ENCODE peak calls at places on chromosome 17, in four cellular contexts. A is CD8-positive, alpha-beta T cell; K is thoracic aorta; J is left lung. W is an unnamed sample.
A peak's percentile ranks its signal among the peaks of the same experiment; 100 is the strongest.

GRCh38 chr17:5211458-5211857 is 19.8 kb upstream of the ZNF594 start:
- DNase-seq in A (no peak), K (no peak), J (no peak), W (no peak)

GRCh38 chr17:4124994-4125393 is 17.8 kb downstream of the ZZEF1 start:
- DNase-seq in A (no peak), K (no peak), J (no peak), W (no peak)

GRCh38 chr17:39757931-39758873 is 20.5 kb downstream of the GRB7 start:
- DNase-seq in A (peak; percentile 62), K (no peak), J (no peak), W (peak; percentile 80)

GRCh38 chr17:45990836-45991235 is 8.2 kb upstream of the STH start:
- DNase-seq in A (no peak), K (no peak), J (no peak), W (no peak)

GRCh38 chr17:53792451-53792850 is 30.3 kb upstream of the KIF2B start:
- DNase-seq in A (no peak), K (no peak), J (no peak), W (no peak)

GRCh38 chr17:32960815-32961214 is 30.8 kb upstream of the SPACA3 start:
- DNase-seq in A (no peak), K (no peak), J (no peak), W (no peak)

GRCh38 chr17:39863918-39864746 is at the start of gene IKZF3:
- DNase-seq in A (peak; percentile 78), K (no peak), J (peak; percentile 81), W (peak; percentile 88)

GRCh38 chr17:40547079-40547784 is 18.0 kb downstream of the CCR7 start:
- DNase-seq in A (peak; percentile 82), K (no peak), J (no peak), W (peak; percentile 82)

GRCh38 chr17:35147313-35147982 is at the start of gene UNC45B:
- DNase-seq in A (no peak), K (no peak), J (no peak), W (no peak)

DNA sequence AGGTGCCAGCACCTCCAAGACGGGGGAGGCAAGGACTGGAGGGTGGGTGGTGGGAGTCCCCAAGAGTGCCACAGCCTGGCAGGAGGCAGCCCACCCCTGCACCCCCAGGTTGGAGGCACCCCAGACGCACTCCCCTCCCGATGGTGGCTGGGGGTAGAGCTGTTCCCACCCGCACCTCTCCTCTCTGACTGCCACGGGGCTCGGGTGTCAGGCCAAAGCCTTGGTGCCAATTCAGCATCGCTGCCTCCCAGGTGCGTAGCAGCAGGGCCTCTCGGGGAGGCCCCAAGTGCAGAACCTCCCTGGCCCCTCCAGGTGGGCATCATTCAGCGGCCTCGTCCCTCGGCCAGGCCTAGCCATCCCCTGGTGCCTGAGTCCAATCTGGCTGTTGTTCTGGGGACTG is 81.1 kb downstream of the ENGASE start:
- DNase-seq in A (no peak), K (no peak), J (no peak), W (no peak)
- TF ChIP-seq CTCF in A (no peak), K (no peak), J (no peak), W (no peak)

GRCh38 chr17:77959926-77960521 is 1.5 kb downstream of the TNRC6C start:
- DNase-seq in A (peak; percentile 47), K (no peak), J (no peak), W (no peak)

GRCh38 chr17:77958716-77959215 is 263 bp downstream of the TNRC6C start:
- DNase-seq in A (no peak), K (no peak), J (no peak), W (no peak)

GRCh38 chr17:77957215-77957868 is 1.2 kb upstream of the TNRC6C start:
- DNase-seq in A (peak; percentile 12), K (no peak), J (no peak), W (no peak)

GRCh38 chr17:77959216-77959925 is 868 bp downstream of the TNRC6C start:
- DNase-seq in A (peak; percentile 35), K (no peak), J (no peak), W (peak; percentile 86)

DNA sequence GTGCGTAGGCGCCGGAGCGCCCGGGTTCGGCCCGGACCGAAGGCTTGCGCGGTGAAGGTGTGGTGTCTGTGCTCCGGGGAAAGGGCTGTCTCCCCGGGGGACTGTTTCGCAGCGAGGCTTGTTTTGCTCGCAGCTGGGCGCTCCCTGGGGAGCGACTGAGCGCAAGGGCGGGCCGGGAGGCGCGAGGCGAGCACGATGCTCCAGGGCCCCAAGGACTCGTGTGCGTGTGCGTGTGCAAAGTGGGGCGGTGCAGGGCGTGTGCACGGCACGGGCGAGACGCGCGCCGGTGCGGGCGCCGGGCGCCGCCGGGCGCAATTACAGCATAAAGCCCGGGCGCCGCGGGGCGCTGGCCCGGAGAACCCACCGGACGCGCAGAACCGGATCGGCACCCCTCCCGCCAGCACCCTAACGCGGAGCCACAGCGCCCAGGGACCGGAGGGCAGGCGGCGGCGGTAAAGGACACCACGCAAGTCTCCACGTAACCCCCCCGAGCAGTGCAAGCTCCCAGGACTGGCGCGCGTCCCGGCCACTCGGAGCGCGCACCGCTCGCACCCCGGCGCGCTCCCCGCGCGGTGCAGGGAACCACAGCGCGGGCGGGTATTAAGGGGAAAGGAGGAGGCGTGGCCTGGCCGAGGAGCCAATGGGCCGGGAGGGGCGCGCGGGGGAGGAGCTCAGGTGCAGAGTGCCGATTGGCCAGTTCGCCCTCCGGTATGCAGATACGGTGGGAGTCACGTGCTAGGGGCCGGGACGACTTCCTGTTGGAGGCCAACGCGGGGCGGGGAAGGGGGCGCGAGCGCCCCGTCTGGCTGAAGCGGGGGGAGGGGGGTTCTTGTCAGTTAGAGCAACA is at the start of gene TNRC6C:
- DNase-seq in A (peak; percentile 100), K (peak; percentile 99), J (peak; percentile 100), W (peak; percentile 100)
- TF ChIP-seq CTCF in A (no peak), K (no peak), J (no peak), W (no peak)

DNA sequence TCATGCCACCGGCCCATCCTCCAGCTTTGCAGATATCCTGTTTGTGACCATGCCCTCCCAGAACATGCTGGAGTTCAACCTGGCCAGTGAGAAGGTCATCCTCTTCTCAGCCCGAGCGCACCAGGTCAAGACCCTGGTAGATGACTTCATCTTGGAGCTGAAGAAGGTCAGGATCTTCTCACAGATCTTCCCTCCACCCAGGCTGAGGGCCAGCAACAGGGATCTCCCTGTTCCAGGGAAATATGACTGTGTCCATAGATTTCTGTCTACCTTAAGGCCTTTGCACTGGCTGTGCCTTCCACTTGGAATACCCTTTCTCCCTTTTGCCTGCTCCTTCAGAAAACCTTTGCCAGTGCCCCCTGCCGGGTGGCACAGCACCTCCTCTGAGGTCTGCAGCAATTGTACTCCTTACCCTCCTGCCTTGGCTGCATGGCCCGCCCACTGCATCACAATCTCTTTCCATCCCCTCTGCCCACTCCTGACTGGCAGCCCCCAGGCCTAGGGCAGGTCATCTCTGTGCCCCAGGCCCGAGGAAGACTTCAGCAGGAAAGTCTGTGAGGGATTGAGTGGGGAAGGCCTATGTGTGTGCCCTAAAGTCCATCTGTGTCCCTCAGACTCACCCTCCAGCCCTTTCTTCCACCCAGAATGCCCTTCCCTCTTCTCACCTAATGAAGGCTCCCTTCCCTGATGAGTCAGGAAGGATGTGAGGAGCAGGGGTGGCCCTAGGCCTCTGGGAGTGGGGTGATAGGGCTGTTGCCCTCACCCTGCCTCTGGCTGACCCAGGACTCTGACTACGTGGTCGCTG is 27.3 kb upstream of the ALKBH5 start:
- DNase-seq in A (no peak), K (no peak), J (no peak), W (no peak)
- TF ChIP-seq CTCF in A (no peak), K (no peak), J (no peak), W (no peak)

DNA sequence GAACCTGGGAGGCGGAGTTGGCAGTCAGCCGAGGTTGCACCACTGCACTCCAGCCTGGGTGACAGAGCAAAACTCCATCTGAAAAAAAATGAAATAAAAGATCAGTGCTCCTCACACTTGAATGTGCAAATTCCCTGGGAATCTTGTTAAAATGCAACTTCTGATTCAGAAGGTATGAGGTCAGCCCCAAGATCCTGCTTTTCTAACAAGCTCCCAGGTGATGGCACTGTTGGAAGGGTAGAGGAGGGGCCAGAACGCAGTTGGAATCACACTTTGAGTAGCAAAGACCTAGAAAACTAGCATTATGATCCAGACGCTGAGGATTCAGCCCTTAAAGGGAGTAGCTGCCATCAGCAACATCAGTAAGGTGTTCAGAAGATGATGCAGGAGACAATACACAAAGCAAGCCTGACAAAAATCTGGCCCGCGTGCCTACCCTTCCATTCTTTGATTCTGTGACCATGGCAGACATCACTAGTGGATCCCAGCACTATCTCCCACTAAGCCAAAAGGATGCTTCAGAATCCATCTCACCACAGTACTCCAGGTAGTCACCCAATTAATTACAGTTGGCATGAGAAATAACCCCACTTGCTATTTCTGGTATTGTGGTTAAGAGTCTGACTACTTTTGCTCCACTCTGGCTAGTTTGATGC is 33.1 kb upstream of the MEIOC start:
- DNase-seq in A (no peak), K (no peak), J (no peak), W (no peak)
- TF ChIP-seq CTCF in A (no peak), K (no peak), J (no peak), W (no peak)

DNA sequence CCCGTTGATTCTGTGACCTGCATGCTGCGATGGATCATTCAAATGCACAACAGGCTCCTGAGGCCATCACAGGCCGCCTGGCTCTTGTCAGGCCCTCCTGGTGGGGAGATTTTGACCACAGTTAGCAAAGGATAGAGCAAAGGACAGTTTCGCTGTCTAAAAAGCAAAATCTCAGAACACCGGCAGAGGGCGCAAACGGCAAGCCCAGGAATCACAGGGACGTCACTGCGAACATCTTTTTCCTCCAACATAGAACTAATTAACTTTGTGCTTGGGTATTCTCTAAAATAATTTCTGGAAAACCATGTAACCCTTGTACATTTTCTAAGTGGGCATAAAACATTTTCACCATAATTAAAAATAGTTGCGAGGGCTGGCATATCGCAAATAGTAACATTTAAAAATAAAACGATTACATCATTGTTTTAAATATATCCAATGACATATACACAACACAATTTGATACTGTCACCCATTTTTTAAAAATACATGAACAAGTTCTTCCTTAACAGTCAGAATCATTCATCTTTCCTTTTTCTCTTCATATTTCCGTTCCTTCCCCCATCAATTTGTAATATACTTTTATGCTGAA is 19.7 kb upstream of the SLC47A1 start:
- DNase-seq in A (peak; percentile 69), K (no peak), J (peak; percentile 58), W (peak; percentile 59)
- TF ChIP-seq CTCF in A (peak; percentile 89), K (peak; percentile 86), J (peak; percentile 76), W (peak; percentile 66)

GRCh38 chr17:13600475-13601316 is 1.0 kb downstream of the HS3ST3A1 start:
- DNase-seq in A (no peak), K (no peak), J (no peak), W (no peak)
- TF ChIP-seq CTCF in A (no peak), K (no peak), J (no peak), W (no peak)

GRCh38 chr17:12391468-12391867 is 274.2 kb upstream of the MYOCD start:
- DNase-seq in A (no peak), K (no peak), J (no peak), W (no peak)

GRCh38 chr17:12398636-12399035 is 267.1 kb upstream of the MYOCD start:
- DNase-seq in A (no peak), K (no peak), J (no peak), W (no peak)

GRCh38 chr17:12395733-12396354 is 269.8 kb upstream of the MYOCD start:
- DNase-seq in A (no peak), K (no peak), J (no peak), W (no peak)
- TF ChIP-seq CTCF in A (no peak), K (peak; percentile 23), J (peak; percentile 43), W (no peak)

DNA sequence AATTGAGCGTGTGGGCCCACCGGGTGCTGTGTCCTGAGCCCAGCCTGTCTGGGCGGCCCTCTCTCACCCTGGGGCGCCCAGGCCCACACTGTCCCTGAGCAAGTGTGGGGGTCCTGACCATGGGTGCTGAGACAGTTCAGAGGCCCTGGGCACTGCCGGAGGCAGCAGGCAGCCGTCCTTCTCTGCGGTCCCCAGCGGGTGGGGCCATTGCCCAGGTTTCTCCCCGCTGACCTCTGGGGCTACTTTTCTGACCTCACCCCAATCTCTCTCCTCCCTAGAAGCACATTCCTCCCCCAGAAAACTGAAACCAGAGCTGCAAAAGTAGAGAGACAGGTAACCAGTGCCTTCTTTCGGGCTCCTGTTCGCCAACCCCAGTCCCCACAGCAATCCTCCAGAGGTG is 36.0 kb upstream of the PVALEF start:
- DNase-seq in A (no peak), K (no peak), J (no peak), W (no peak)
- TF ChIP-seq CTCF in A (no peak), K (no peak), J (no peak), W (no peak)

W was measured in lower leg skin.